ENCODE peak calls at places on chromosomes 11 and 22, in four cellular contexts. U is omental fat pad, H is NCI-H524, V is OCI-LY7. S is an unnamed sample.

GRCh38 chr11:1371836-1372465 is 17.8 kb upstream of the BRSK2 start:
- DNase-seq in U (no peak), H (no peak), V (no peak), S (no peak)

GRCh38 chr11:99015634-99016454 is 4.9 kb upstream of the CNTN5 start:
- DNase-seq in U (no peak), H (peak), V (peak), S (no peak)

GRCh38 chr11:12706531-12707499 is 32.6 kb downstream of the TEAD1 start:
- DNase-seq in U (no peak), H (peak), V (no peak), S (no peak)

GRCh38 chr11:45665206-45665932 is at the start of gene CHST1:
- DNase-seq in U (no peak), H (peak), V (no peak), S (peak)

GRCh38 chr11:33687733-33688479 is 12.7 kb downstream of the C11orf91 start:
- DNase-seq in U (no peak), H (peak), V (peak), S (peak)

GRCh38 chr22:39090426-39091064 is 6.5 kb upstream of the APOBEC3H start:
- DNase-seq in U (no peak), H (no peak), V (no peak), S (no peak)

GRCh38 chr11:1553808-1554594 is 18.1 kb downstream of the DUSP8 start:
- DNase-seq in U (no peak), H (no peak), V (no peak), S (peak)

GRCh38 chr11:57639321-57640067 is 10.2 kb downstream of the YPEL4 start:
- DNase-seq in U (no peak), H (peak), V (peak), S (no peak)